ENCODE peak calls at places on chromosomes 12 and 14, in four cellular contexts. One of them, this sample, is unnamed.

GRCh38 chr12:25764892-25765291 is 193.6 kb upstream of the RASSF8 start:
- DNase-seq in cardiac muscle cell: peak; percentile 65
- DNase-seq in uterus: no peak
- DNase-seq in brain microvascular endothelial cell: no peak
- DNase-seq in this sample: no peak

GRCh38 chr14:34971801-34972200 is 11.0 kb upstream of the SRP54 start:
- DNase-seq in cardiac muscle cell: no peak
- DNase-seq in uterus: no peak
- DNase-seq in brain microvascular endothelial cell: peak; percentile 55
- DNase-seq in this sample: no peak

GRCh38 chr12:56046027-56046780 is 4.5 kb downstream of the RPS26 start:
- DNase-seq in brain microvascular endothelial cell: no peak
- DNase-seq in cardiac muscle cell: no peak
- DNase-seq in uterus: no peak
- DNase-seq in this sample: no peak

GRCh38 chr12:119669744-119670472 is 2.0 kb downstream of the PRKAB1 start:
- DNase-seq in uterus: no peak
- DNase-seq in cardiac muscle cell: no peak
- DNase-seq in brain microvascular endothelial cell: no peak
- DNase-seq in this sample: no peak

GRCh38 chr12:120849765-120850164 is 54.4 kb downstream of the SPPL3 start:
- DNase-seq in cardiac muscle cell: no peak
- DNase-seq in brain microvascular endothelial cell: peak; percentile 71
- DNase-seq in uterus: no peak
- DNase-seq in this sample: no peak

GRCh38 chr14:50407089-50407813 is 10.6 kb upstream of the CDKL1 start:
- DNase-seq in uterus: no peak
- DNase-seq in brain microvascular endothelial cell: no peak
- DNase-seq in cardiac muscle cell: peak; percentile 54
- DNase-seq in this sample: no peak

GRCh38 chr12:12534134-12534866 is 28.4 kb downstream of the DUSP16 start:
- DNase-seq in cardiac muscle cell: no peak
- DNase-seq in brain microvascular endothelial cell: no peak
- DNase-seq in uterus: no peak
- DNase-seq in this sample: no peak

GRCh38 chr14:68633131-68633991 is 159.5 kb downstream of the ZFP36L1 start:
- DNase-seq in uterus: no peak
- DNase-seq in cardiac muscle cell: peak; percentile 82
- DNase-seq in brain microvascular endothelial cell: no peak
- DNase-seq in this sample: peak; percentile 62

GRCh38 chr12:870378-870777 is 79.1 kb downstream of the RAD52 start:
- DNase-seq in cardiac muscle cell: no peak
- DNase-seq in uterus: no peak
- DNase-seq in brain microvascular endothelial cell: no peak
- DNase-seq in this sample: no peak

GRCh38 chr12:868722-869121 is 80.8 kb downstream of the RAD52 start:
- DNase-seq in uterus: no peak
- DNase-seq in brain microvascular endothelial cell: no peak
- DNase-seq in cardiac muscle cell: no peak
- DNase-seq in this sample: no peak

GRCh38 chr12:865614-866013 is 83.9 kb downstream of the RAD52 start:
- DNase-seq in uterus: no peak
- DNase-seq in cardiac muscle cell: no peak
- DNase-seq in brain microvascular endothelial cell: no peak
- DNase-seq in this sample: no peak

GRCh38 chr12:863285-863684 is 86.2 kb downstream of the RAD52 start:
- DNase-seq in cardiac muscle cell: no peak
- DNase-seq in brain microvascular endothelial cell: no peak
- DNase-seq in uterus: no peak
- DNase-seq in this sample: no peak

GRCh38 chr12:867905-868304 is 81.6 kb downstream of the RAD52 start:
- DNase-seq in cardiac muscle cell: no peak
- DNase-seq in brain microvascular endothelial cell: no peak
- DNase-seq in uterus: no peak
- DNase-seq in this sample: no peak
- H3K27ac ChIP-seq in cardiac muscle cell: peak overlapping the region; percentile 55
- H3K27ac ChIP-seq in brain microvascular endothelial cell: no peak overlapping the region
- H3K27ac ChIP-seq in uterus: no peak overlapping the region
- H3K27ac ChIP-seq in this sample: no peak overlapping the region

DNA sequence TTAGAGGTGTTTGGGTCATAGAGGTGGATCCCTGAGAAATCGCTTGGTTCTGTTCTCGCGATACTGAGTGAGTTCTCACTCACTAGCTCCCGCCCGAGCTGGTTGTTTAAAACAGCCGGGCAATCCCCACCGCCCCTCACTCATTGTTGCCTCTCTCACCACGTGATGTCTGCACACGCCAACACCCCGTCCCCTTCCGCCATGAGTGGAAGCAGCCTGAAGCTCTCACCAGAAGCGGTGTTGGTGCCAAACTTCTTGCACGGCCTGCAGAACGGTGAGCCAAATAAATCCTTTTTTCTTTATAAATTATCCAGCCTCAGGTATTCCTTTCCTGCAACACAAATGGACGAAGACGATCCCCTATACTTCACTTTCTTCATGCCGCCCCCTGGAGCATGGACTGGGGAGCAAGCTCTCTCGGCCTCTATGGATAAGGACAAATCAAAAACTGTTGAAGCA is 45.4 kb upstream of the CCND2 start:
- DNase-seq in brain microvascular endothelial cell: no peak
- DNase-seq in cardiac muscle cell: no peak
- DNase-seq in uterus: no peak
- DNase-seq in this sample: no peak
- H3K4me3 ChIP-seq in brain microvascular endothelial cell: no peak overlapping the region
- H3K4me3 ChIP-seq in cardiac muscle cell: no peak overlapping the region
- H3K4me3 ChIP-seq in uterus: no peak overlapping the region
- H3K4me3 ChIP-seq in this sample: no peak overlapping the region

DNA sequence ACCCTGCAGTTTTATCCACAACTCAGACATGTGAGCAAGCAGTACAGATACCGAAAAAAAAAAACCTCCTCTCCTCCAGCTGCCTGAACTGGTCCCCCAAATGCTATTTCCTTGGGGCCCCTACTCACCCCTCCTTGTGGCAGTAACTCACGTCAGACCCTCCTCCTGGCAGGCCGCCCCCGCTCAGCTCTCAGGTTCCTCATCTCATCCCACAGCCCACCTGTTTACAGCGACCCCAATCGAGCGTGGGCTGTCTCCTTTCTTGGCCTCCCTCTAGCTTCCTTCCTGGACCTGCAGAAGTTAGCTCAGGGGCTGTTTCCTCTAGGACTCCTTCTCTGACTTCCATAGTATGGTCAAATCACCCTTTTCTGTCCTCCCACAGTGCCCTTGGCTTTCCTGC is 455.3 kb downstream of the BCL11B start:
- DNase-seq in brain microvascular endothelial cell: no peak
- DNase-seq in uterus: no peak
- DNase-seq in cardiac muscle cell: no peak
- DNase-seq in this sample: no peak
- H3K27ac ChIP-seq in brain microvascular endothelial cell: no peak overlapping the region
- H3K27ac ChIP-seq in uterus: no peak overlapping the region
- H3K27ac ChIP-seq in cardiac muscle cell: no peak overlapping the region
- H3K27ac ChIP-seq in this sample: no peak overlapping the region

GRCh38 chr12:57116580-57117281 is 5.6 kb upstream of the STAT6 start:
- DNase-seq in uterus: no peak
- DNase-seq in cardiac muscle cell: no peak
- DNase-seq in brain microvascular endothelial cell: no peak
- DNase-seq in this sample: no peak

GRCh38 chr12:57111046-57111698 is at the start of gene STAT6:
- DNase-seq in cardiac muscle cell: peak; percentile 97
- DNase-seq in uterus: peak; percentile 74
- DNase-seq in brain microvascular endothelial cell: peak; percentile 90
- DNase-seq in this sample: peak; percentile 94

GRCh38 chr12:57109207-57110160 is 1.7 kb downstream of the STAT6 start:
- DNase-seq in cardiac muscle cell: no peak
- DNase-seq in uterus: no peak
- DNase-seq in brain microvascular endothelial cell: no peak
- DNase-seq in this sample: no peak

GRCh38 chr12:57110189-57111045 is 745 bp downstream of the STAT6 start:
- DNase-seq in uterus: peak; percentile 79
- DNase-seq in cardiac muscle cell: peak; percentile 59
- DNase-seq in brain microvascular endothelial cell: no peak
- DNase-seq in this sample: peak; percentile 90

DNA sequence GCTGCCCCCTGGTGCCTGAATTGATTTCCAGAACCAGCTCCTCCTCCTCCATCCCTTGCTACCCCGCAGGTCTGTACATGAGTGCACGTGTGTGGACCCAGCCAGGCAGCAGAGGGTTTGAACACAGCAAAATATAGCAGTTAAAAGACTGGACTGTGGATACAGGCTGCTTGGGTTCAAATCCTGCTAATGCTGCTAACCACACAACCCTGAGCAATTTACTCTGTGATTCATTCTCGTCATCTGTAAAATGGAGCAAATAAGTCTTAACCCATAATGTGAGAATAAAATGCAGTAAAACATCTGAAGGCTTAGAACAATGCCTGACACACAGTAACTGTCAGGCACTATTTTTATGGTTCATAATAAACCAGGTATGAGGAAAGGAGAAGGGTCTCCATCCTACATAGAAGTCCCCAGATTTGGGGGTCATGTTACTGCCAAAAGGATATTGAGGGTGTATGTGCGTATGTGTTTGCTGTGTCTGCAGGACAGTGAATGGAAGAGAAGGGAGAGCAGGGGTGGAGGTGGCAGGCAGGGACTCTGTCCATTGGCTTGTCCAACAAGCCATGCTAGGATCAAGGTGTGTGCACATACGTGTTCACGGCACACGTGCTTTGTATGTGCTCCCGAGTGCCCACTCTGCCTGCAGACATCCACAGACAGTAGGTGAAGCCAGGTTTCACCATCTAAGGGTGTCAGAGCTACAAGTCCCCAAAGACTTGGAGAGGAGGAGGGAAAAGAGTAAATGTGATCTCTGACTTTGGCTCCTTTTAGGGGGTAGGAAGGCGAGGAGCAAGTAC is 1.5 kb upstream of the STAT6 start:
- DNase-seq in cardiac muscle cell: no peak
- DNase-seq in uterus: no peak
- DNase-seq in brain microvascular endothelial cell: no peak
- DNase-seq in this sample: no peak
- H3K4me3 ChIP-seq in cardiac muscle cell: peak overlapping the region; percentile 31
- H3K4me3 ChIP-seq in uterus: peak overlapping the region; percentile 64
- H3K4me3 ChIP-seq in brain microvascular endothelial cell: peak overlapping the region; percentile 28
- H3K4me3 ChIP-seq in this sample: peak overlapping the region; percentile 65

GRCh38 chr12:46260153-46260912 is 8.5 kb downstream of the SLC38A1 start:
- DNase-seq in cardiac muscle cell: peak; percentile 65
- DNase-seq in brain microvascular endothelial cell: no peak
- DNase-seq in uterus: no peak
- DNase-seq in this sample: no peak
- H3K27ac ChIP-seq in cardiac muscle cell: peak overlapping the region; percentile 98
- H3K27ac ChIP-seq in brain microvascular endothelial cell: no peak overlapping the region
- H3K27ac ChIP-seq in uterus: peak overlapping the region; percentile 78
- H3K27ac ChIP-seq in this sample: peak overlapping the region; percentile 41

DNA sequence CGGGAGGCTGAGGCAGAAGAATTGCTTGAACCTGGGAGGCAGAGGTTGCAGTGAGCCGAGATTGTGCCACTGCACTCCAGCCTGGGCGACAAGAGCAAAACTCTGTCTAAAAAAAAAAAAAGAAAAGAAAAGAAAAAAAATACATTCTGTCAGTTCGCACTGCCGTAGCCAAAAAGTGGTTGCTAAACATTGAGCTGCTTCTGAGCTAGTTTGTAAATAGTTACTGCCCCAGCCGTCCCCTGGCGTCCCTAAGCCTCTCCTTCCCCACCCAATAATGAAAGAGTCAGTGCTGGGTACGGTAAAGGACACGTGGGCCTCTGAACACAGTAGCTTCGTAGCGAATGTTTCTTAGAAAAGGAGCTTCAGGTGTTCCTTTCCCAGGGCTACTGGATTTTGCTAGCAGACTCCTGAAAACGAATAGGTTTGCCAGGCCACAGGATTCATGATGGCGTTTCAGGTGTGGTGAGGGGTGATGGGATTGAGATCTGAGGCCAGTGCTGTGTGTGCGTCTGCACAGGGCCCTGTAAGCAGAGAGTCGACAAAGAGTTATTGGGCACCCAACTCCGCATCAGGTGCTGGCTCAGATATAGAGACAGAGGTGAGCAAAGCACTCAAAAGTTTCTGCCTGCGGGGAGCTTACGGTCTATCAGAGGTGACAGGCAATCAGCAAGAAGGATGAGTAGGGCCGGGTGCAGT is 94.1 kb downstream of the LGMN start:
- DNase-seq in brain microvascular endothelial cell: no peak
- DNase-seq in uterus: no peak
- DNase-seq in cardiac muscle cell: no peak
- DNase-seq in this sample: no peak
- H3K4me3 ChIP-seq in brain microvascular endothelial cell: no peak overlapping the region
- H3K4me3 ChIP-seq in uterus: no peak overlapping the region
- H3K4me3 ChIP-seq in cardiac muscle cell: no peak overlapping the region
- H3K4me3 ChIP-seq in this sample: peak overlapping the region; percentile 33

GRCh38 chr14:53273671-53274072 is 120.5 kb upstream of the DDHD1 start:
- DNase-seq in brain microvascular endothelial cell: no peak
- DNase-seq in uterus: peak; percentile 49
- DNase-seq in cardiac muscle cell: peak; percentile 69
- DNase-seq in this sample: no peak

DNA sequence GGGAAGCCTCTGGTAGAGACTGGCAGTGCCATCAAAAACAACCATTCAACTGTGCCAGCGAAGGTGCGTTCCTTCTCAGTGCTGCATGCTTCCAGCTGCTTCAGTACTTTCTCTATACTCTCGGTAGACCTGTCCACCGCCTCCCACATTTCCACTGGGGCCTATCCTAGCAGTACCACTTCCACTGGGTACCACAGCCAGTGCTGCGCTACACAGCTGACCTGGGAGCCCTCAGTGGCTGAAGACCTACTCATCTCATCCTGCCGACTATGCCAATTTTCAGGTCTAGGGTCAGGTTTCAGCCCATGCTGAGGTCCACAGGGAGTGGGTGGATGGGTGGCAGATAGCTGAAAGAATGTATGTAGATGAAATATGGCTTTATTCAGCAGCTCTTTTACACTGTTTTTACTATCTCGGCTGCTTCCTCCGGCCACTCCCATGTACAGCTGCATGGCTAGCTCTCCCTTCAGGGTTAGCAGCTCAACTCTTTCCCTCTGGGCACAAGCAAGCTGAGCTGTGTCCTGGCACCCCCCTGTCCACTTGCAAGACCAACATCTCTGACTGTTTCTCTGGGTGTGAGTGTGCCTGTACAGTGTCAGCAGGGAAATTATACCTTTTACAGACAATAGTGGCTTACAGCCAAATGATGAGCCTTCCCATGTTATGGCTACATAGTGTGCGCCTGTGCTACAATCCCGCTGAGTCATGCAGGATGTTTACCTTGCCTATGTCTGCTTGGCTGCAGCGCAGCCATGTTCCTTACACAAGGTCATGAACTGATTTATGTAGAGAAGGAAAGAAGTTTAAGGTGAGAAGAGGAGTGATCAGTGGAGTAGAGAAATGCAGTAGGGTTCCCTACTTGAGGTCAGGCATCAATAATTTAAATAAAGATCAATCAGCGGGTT is 125.7 kb upstream of the DDHD1 start:
- DNase-seq in uterus: no peak
- DNase-seq in brain microvascular endothelial cell: peak; percentile 65
- DNase-seq in cardiac muscle cell: peak; percentile 42
- DNase-seq in this sample: no peak
- H3K27ac ChIP-seq in uterus: no peak overlapping the region
- H3K27ac ChIP-seq in brain microvascular endothelial cell: peak overlapping the region; percentile 61
- H3K27ac ChIP-seq in cardiac muscle cell: no peak overlapping the region
- H3K27ac ChIP-seq in this sample: no peak overlapping the region